ENCODE peak calls at places on chromosome 16, in ten cellular contexts. K, L, O, E, X, Q, Z, F, D and H are unnamed samples.
A peak's percentile ranks its signal among the peaks of the same experiment; 100 is the strongest.

GRCh38 chr16:28882476-28883180 is 4.3 kb downstream of the ATP2A1 start:
- ATAC-seq in K (no peak), Z (no peak), F (no peak), O (no peak), Q (no peak), E (no peak), D (no peak), L (no peak), X (no peak), H (no peak)

GRCh38 chr16:24511174-24511573 is 28.2 kb upstream of the RBBP6 start:
- ATAC-seq in X (no peak), Q (no peak), O (no peak), D (no peak), Z (no peak), L (no peak), K (no peak), F (no peak), E (no peak), H (no peak)

GRCh38 chr16:10806698-10807097 is 11.9 kb downstream of the TVP23A start:
- ATAC-seq in E (no peak), K (no peak), Q (no peak), X (no peak), D (peak; percentile 28), O (no peak), Z (no peak), F (no peak), L (no peak), H (no peak)

GRCh38 chr16:88762941-88763340 is 22.1 kb downstream of the PIEZO1 start:
- ATAC-seq in X (no peak), F (no peak), E (no peak), Q (no peak), D (no peak), L (no peak), Z (no peak), K (no peak), O (no peak), H (no peak)

GRCh38 chr16:21222495-21223337 is 10.8 kb upstream of the ANKS4B start:
- ATAC-seq in D (no peak), Z (no peak), F (no peak), Q (no peak), E (no peak), X (no peak), L (no peak), O (no peak), K (no peak), H (no peak)

GRCh38 chr16:4613636-4614570 is 785 bp downstream of the UBALD1 start:
- ATAC-seq in O (peak; percentile 0), F (no peak), L (no peak), Q (no peak), K (no peak), Z (no peak), X (no peak), E (peak; percentile 13), D (no peak), H (no peak)

GRCh38 chr16:78919852-78920251 is 680.7 kb downstream of the MAF start:
- ATAC-seq in F (no peak), X (no peak), Q (no peak), L (no peak), D (no peak), K (no peak), O (no peak), E (no peak), Z (no peak), H (no peak)

GRCh38 chr16:66960270-66960669 is 796 bp upstream of the CES3 start:
- ATAC-seq in Z (no peak), K (no peak), E (no peak), F (no peak), X (no peak), D (no peak), Q (no peak), L (no peak), O (no peak), H (no peak)

GRCh38 chr16:27618611-27619380 is 68.9 kb downstream of the KATNIP start:
- ATAC-seq in Z (no peak), D (peak; percentile 56), X (no peak), K (no peak), E (no peak), F (no peak), Q (no peak), L (no peak), O (no peak), H (no peak)

GRCh38 chr16:56448005-56448404 is 3.1 kb downstream of the NUDT21 start:
- ATAC-seq in O (no peak), D (no peak), Z (no peak), F (no peak), E (no peak), Q (no peak), K (no peak), L (no peak), X (no peak), H (no peak)

GRCh38 chr16:79970551-79971236 is 370.2 kb upstream of the MAF start:
- ATAC-seq in L (no peak), O (no peak), E (no peak), Z (no peak), Q (peak; percentile 75), K (no peak), D (peak; percentile 96), F (no peak), X (no peak), H (no peak)

GRCh38 chr16:24848065-24848464 is 2.3 kb downstream of the SLC5A11 start:
- ATAC-seq in D (no peak), Q (no peak), L (no peak), X (no peak), O (peak; percentile 77), E (peak; percentile 59), F (no peak), K (no peak), Z (no peak), H (peak; percentile 73)

GRCh38 chr16:80324371-80324770 is 216.4 kb upstream of the DYNLRB2 start:
- ATAC-seq in L (no peak), D (no peak), E (no peak), K (no peak), O (no peak), X (no peak), Z (no peak), F (no peak), Q (no peak), H (no peak)

GRCh38 chr16:29912087-29912486 is 11.8 kb downstream of the ASPHD1 start:
- ATAC-seq in K (no peak), Z (no peak), E (no peak), F (no peak), D (no peak), O (peak; percentile 10), X (no peak), Q (no peak), L (no peak), H (no peak)

GRCh38 chr16:65909310-65910050 is 457.0 kb upstream of the CDH5 start:
- ATAC-seq in K (no peak), O (peak; percentile 29), D (no peak), F (no peak), X (no peak), Q (no peak), L (no peak), Z (no peak), E (no peak), H (no peak)

GRCh38 chr16:72744064-72744793 is 303.7 kb downstream of the ZFHX3 start:
- ATAC-seq in F (no peak), E (no peak), K (no peak), L (no peak), Z (no peak), Q (no peak), X (no peak), D (no peak), O (no peak), H (no peak)

GRCh38 chr16:919658-920631 is 50.8 kb downstream of the LMF1 start:
- ATAC-seq in K (no peak), D (peak; percentile 59), O (no peak), Q (peak; percentile 51), F (no peak), X (no peak), Z (no peak), E (peak; percentile 92), L (no peak), H (no peak)

GRCh38 chr16:71930013-71930563 is 34.8 kb downstream of the IST1 start:
- ATAC-seq in F (no peak), Q (no peak), O (no peak), E (no peak), K (no peak), D (no peak), X (no peak), Z (no peak), L (no peak), H (no peak)

GRCh38 chr16:57413301-57413730 is 8.7 kb downstream of the CCL17 start:
- ATAC-seq in O (no peak), X (peak; percentile 1), E (no peak), Z (no peak), F (no peak), Q (no peak), D (no peak), L (no peak), K (no peak), H (no peak)

GRCh38 chr16:16096161-16096857 is 127.0 kb downstream of the ABCC6 start:
- ATAC-seq in L (no peak), F (no peak), K (no peak), D (peak; percentile 77), Z (no peak), X (no peak), O (no peak), E (peak; percentile 82), Q (peak; percentile 74), H (peak; percentile 49)